ENCODE peak calls at places on chromosomes 13 and 19, in nine cellular contexts. One of them, this sample, is unnamed.

GRCh38 chr19:43578787-43579186 is 3.2 kb downstream of the PINLYP start:
- DNase-seq in PC-3: no peak
- DNase-seq in cardiac muscle cell: no peak
- DNase-seq in uterus: no peak
- DNase-seq in psoas muscle: no peak
- DNase-seq in CD8-positive, alpha-beta memory T cell: no peak
- DNase-seq in HCT116: no peak
- DNase-seq in endodermal cell: no peak
- DNase-seq in tibial artery: no peak
- DNase-seq in this sample: no peak

GRCh38 chr13:20495087-20496023 is 30.3 kb downstream of the CRYL1 start:
- DNase-seq in endodermal cell: peak; percentile 83
- DNase-seq in cardiac muscle cell: peak; percentile 78
- DNase-seq in psoas muscle: no peak
- DNase-seq in tibial artery: peak; percentile 78
- DNase-seq in HCT116: peak; percentile 50
- DNase-seq in uterus: peak; percentile 43
- DNase-seq in CD8-positive, alpha-beta memory T cell: peak; percentile 70
- DNase-seq in PC-3: peak; percentile 90
- DNase-seq in this sample: peak; percentile 31

GRCh38 chr13:114097504-114097892 is 34.9 kb downstream of the RASA3 start:
- DNase-seq in HCT116: no peak
- DNase-seq in tibial artery: no peak
- DNase-seq in CD8-positive, alpha-beta memory T cell: no peak
- DNase-seq in cardiac muscle cell: no peak
- DNase-seq in uterus: no peak
- DNase-seq in endodermal cell: no peak
- DNase-seq in psoas muscle: no peak
- DNase-seq in PC-3: no peak
- DNase-seq in this sample: no peak

GRCh38 chr13:95236774-95237173 is 64.5 kb downstream of the ABCC4 start:
- DNase-seq in cardiac muscle cell: no peak
- DNase-seq in uterus: no peak
- DNase-seq in tibial artery: no peak
- DNase-seq in CD8-positive, alpha-beta memory T cell: no peak
- DNase-seq in endodermal cell: no peak
- DNase-seq in HCT116: no peak
- DNase-seq in psoas muscle: no peak
- DNase-seq in PC-3: no peak
- DNase-seq in this sample: no peak

GRCh38 chr19:45470147-45471081 is 2.6 kb downstream of the FOSB start:
- DNase-seq in tibial artery: peak; percentile 46
- DNase-seq in CD8-positive, alpha-beta memory T cell: peak; percentile 20
- DNase-seq in uterus: peak; percentile 48
- DNase-seq in cardiac muscle cell: peak; percentile 61
- DNase-seq in endodermal cell: no peak
- DNase-seq in psoas muscle: peak; percentile 63
- DNase-seq in HCT116: no peak
- DNase-seq in PC-3: peak; percentile 84
- DNase-seq in this sample: no peak

GRCh38 chr19:38665219-38665931 is 17.9 kb downstream of the ACTN4 start:
- DNase-seq in cardiac muscle cell: no peak
- DNase-seq in psoas muscle: peak; percentile 24
- DNase-seq in HCT116: no peak
- DNase-seq in uterus: no peak
- DNase-seq in CD8-positive, alpha-beta memory T cell: no peak
- DNase-seq in PC-3: no peak
- DNase-seq in endodermal cell: no peak
- DNase-seq in tibial artery: no peak
- DNase-seq in this sample: no peak

GRCh38 chr19:2291185-2291751 is 9.3 kb upstream of the PEAK3 start:
- DNase-seq in tibial artery: no peak
- DNase-seq in endodermal cell: peak; percentile 90
- DNase-seq in CD8-positive, alpha-beta memory T cell: no peak
- DNase-seq in cardiac muscle cell: no peak
- DNase-seq in uterus: no peak
- DNase-seq in PC-3: no peak
- DNase-seq in psoas muscle: no peak
- DNase-seq in HCT116: no peak
- DNase-seq in this sample: no peak

GRCh38 chr19:40724848-40725247 is 7.9 kb downstream of the ITPKC start:
- DNase-seq in endodermal cell: no peak
- DNase-seq in tibial artery: no peak
- DNase-seq in CD8-positive, alpha-beta memory T cell: no peak
- DNase-seq in uterus: no peak
- DNase-seq in PC-3: no peak
- DNase-seq in cardiac muscle cell: no peak
- DNase-seq in psoas muscle: no peak
- DNase-seq in HCT116: no peak
- DNase-seq in this sample: no peak

GRCh38 chr13:107192289-107192688 is 624.4 kb upstream of the ARGLU1 start:
- DNase-seq in CD8-positive, alpha-beta memory T cell: no peak
- DNase-seq in tibial artery: no peak
- DNase-seq in PC-3: no peak
- DNase-seq in HCT116: no peak
- DNase-seq in endodermal cell: peak; percentile 58
- DNase-seq in psoas muscle: no peak
- DNase-seq in cardiac muscle cell: no peak
- DNase-seq in uterus: no peak
- DNase-seq in this sample: no peak

GRCh38 chr19:48724796-48725753 is 5.5 kb upstream of the MAMSTR start:
- DNase-seq in PC-3: peak; percentile 50
- DNase-seq in endodermal cell: peak; percentile 69
- DNase-seq in uterus: peak; percentile 69
- DNase-seq in psoas muscle: peak; percentile 65
- DNase-seq in HCT116: peak; percentile 72
- DNase-seq in cardiac muscle cell: peak; percentile 98
- DNase-seq in tibial artery: no peak
- DNase-seq in CD8-positive, alpha-beta memory T cell: peak; percentile 67
- DNase-seq in this sample: no peak

GRCh38 chr19:4406626-4407025 is 4.2 kb downstream of the CHAF1A start:
- DNase-seq in cardiac muscle cell: no peak
- DNase-seq in endodermal cell: peak; percentile 44
- DNase-seq in tibial artery: no peak
- DNase-seq in CD8-positive, alpha-beta memory T cell: no peak
- DNase-seq in HCT116: no peak
- DNase-seq in psoas muscle: no peak
- DNase-seq in uterus: no peak
- DNase-seq in PC-3: no peak
- DNase-seq in this sample: no peak

GRCh38 chr19:16258440-16258903 is 60.8 kb downstream of the AP1M1 start:
- DNase-seq in endodermal cell: no peak
- DNase-seq in tibial artery: peak; percentile 74
- DNase-seq in cardiac muscle cell: peak; percentile 43
- DNase-seq in CD8-positive, alpha-beta memory T cell: no peak
- DNase-seq in PC-3: no peak
- DNase-seq in uterus: peak; percentile 46
- DNase-seq in psoas muscle: peak; percentile 86
- DNase-seq in HCT116: no peak
- DNase-seq in this sample: no peak

GRCh38 chr13:73038064-73038463 is 20.7 kb upstream of the KLF5 start:
- DNase-seq in HCT116: no peak
- DNase-seq in CD8-positive, alpha-beta memory T cell: no peak
- DNase-seq in endodermal cell: no peak
- DNase-seq in tibial artery: no peak
- DNase-seq in cardiac muscle cell: no peak
- DNase-seq in uterus: no peak
- DNase-seq in PC-3: no peak
- DNase-seq in psoas muscle: no peak
- DNase-seq in this sample: no peak
- H3K4me1 ChIP-seq in HCT116: no peaks in the 10 kb centered on the region
- H3K4me1 ChIP-seq in CD8-positive, alpha-beta memory T cell: no peaks in the 10 kb centered on the region
- H3K4me1 ChIP-seq in endodermal cell: peaks cover 26% of the 10 kb centered on the region
- H3K4me1 ChIP-seq in tibial artery: no peaks in the 10 kb centered on the region
- H3K4me1 ChIP-seq in cardiac muscle cell: no peaks in the 10 kb centered on the region
- H3K4me1 ChIP-seq in uterus: no peaks in the 10 kb centered on the region
- H3K4me1 ChIP-seq in PC-3: peaks cover 8% of the 10 kb centered on the region
- H3K4me1 ChIP-seq in psoas muscle: no peaks in the 10 kb centered on the region
- H3K4me1 ChIP-seq in this sample: no peaks in the 10 kb centered on the region

DNA sequence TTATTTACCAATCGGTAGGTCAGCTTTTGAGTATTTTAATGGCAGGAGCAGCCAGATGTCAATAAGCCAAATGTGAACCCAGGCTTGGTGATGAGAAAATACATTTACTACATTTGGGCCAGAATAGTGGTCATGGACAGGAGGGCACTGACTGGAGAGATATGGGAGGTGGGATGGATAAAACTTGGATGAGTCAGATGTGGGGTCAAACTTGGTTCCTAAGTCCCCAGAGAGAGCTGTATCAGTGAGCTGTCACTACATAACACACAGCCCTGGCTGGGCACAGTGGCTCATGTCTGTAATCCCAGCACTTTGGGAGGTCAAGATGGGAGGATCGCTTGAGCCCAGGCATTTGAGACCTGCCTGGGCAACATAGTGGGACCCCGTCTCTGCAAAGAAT is 51.7 kb upstream of the EHD2 start:
- DNase-seq in tibial artery: no peak
- DNase-seq in CD8-positive, alpha-beta memory T cell: no peak
- DNase-seq in cardiac muscle cell: peak; percentile 24
- DNase-seq in endodermal cell: no peak
- DNase-seq in HCT116: no peak
- DNase-seq in psoas muscle: peak; percentile 38
- DNase-seq in uterus: no peak
- DNase-seq in PC-3: no peak
- DNase-seq in this sample: no peak
- H3K27ac ChIP-seq in tibial artery: peak overlapping the region; percentile 60
- H3K27ac ChIP-seq in CD8-positive, alpha-beta memory T cell: no peak overlapping the region
- H3K27ac ChIP-seq in cardiac muscle cell: no peak overlapping the region
- H3K27ac ChIP-seq in endodermal cell: no peak overlapping the region
- H3K27ac ChIP-seq in HCT116: no peak overlapping the region
- H3K27ac ChIP-seq in psoas muscle: peak overlapping the region; percentile 91
- H3K27ac ChIP-seq in uterus: peak overlapping the region; percentile 99
- H3K27ac ChIP-seq in PC-3: peak overlapping the region; percentile 99
- H3K27ac ChIP-seq in this sample: no peak overlapping the region

GRCh38 chr19:56149656-56150038 is 8.6 kb downstream of the ZNF444 start:
- DNase-seq in cardiac muscle cell: no peak
- DNase-seq in tibial artery: no peak
- DNase-seq in uterus: no peak
- DNase-seq in endodermal cell: no peak
- DNase-seq in HCT116: no peak
- DNase-seq in PC-3: no peak
- DNase-seq in psoas muscle: no peak
- DNase-seq in CD8-positive, alpha-beta memory T cell: no peak
- DNase-seq in this sample: no peak
- H3K4me1 ChIP-seq in cardiac muscle cell: no peaks in the 10 kb centered on the region
- H3K4me1 ChIP-seq in tibial artery: no peaks in the 10 kb centered on the region
- H3K4me1 ChIP-seq in uterus: no peaks in the 10 kb centered on the region
- H3K4me1 ChIP-seq in endodermal cell: no peaks in the 10 kb centered on the region
- H3K4me1 ChIP-seq in HCT116: no peaks in the 10 kb centered on the region
- H3K4me1 ChIP-seq in PC-3: no peaks in the 10 kb centered on the region
- H3K4me1 ChIP-seq in psoas muscle: peaks cover 20% of the 10 kb centered on the region
- H3K4me1 ChIP-seq in CD8-positive, alpha-beta memory T cell: no peaks in the 10 kb centered on the region
- H3K4me1 ChIP-seq in this sample: peaks cover 3% of the 10 kb centered on the region

DNA sequence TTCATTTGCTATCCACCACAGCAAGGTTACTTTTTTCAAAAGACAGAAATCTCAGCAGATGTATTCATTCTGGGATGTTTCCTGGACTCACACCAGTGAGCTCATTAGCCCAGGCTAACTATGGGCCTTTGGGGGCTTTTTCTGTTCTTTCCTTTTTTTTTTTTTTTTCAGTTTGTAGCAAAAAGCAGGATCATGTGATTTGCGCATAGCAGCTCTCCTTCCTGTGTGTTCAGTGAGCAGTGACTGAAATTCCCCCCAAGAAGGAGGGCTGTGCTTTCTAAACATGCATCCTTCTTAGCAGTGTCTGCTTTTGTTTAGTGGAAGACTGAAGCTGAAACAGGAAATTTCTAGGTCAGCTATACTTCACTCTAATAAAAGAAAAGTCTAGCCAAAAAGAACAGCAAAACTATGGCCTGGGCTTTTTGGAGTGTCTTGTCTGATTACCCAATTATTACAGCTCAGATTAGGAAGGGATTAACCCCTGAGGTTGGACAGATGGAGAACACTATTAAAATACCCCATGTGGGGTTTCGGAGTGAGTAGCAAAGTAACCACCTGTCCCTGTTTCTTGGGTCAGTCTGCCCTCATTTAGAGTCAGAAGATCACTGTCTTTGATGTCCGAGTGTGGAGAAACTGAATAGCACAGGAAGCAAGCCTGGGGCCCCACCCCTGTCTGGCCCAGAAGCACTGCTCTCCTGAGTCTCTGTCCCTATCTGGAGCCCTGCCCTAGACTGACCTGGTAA is 8.9 kb upstream of the AMER2 start:
- DNase-seq in psoas muscle: no peak
- DNase-seq in PC-3: no peak
- DNase-seq in cardiac muscle cell: no peak
- DNase-seq in uterus: no peak
- DNase-seq in HCT116: no peak
- DNase-seq in endodermal cell: no peak
- DNase-seq in CD8-positive, alpha-beta memory T cell: no peak
- DNase-seq in tibial artery: no peak
- DNase-seq in this sample: no peak
- H3K27ac ChIP-seq in psoas muscle: no peak overlapping the region
- H3K27ac ChIP-seq in PC-3: no peak overlapping the region
- H3K27ac ChIP-seq in cardiac muscle cell: no peak overlapping the region
- H3K27ac ChIP-seq in uterus: no peak overlapping the region
- H3K27ac ChIP-seq in HCT116: no peak overlapping the region
- H3K27ac ChIP-seq in endodermal cell: peak overlapping the region; percentile 69
- H3K27ac ChIP-seq in CD8-positive, alpha-beta memory T cell: no peak overlapping the region
- H3K27ac ChIP-seq in tibial artery: no peak overlapping the region
- H3K27ac ChIP-seq in this sample: no peak overlapping the region

DNA sequence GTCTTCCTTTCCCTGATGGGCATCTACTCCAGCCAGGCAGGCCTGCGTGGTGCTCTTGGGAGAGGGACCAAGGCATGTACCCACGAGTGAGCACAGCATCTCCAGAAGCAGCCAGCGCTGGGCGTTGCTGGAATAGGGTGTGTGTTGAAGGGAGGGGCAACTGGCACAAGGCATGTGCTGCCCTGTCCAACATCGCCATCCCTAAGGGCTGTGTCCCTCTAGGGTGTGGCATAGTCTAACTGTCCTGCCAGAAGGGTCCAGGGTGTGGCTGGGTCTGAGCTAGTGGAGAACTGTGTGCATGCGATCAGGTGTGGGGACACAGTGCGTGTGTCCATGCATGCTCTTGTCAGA is 2.8 kb downstream of the NOTCH3 start:
- DNase-seq in psoas muscle: no peak
- DNase-seq in CD8-positive, alpha-beta memory T cell: no peak
- DNase-seq in PC-3: peak; percentile 8
- DNase-seq in cardiac muscle cell: no peak
- DNase-seq in endodermal cell: no peak
- DNase-seq in uterus: no peak
- DNase-seq in tibial artery: peak; percentile 54
- DNase-seq in HCT116: no peak
- DNase-seq in this sample: no peak
- H3K4me1 ChIP-seq in psoas muscle: peaks cover 7% of the 10 kb centered on the region
- H3K4me1 ChIP-seq in CD8-positive, alpha-beta memory T cell: no peaks in the 10 kb centered on the region
- H3K4me1 ChIP-seq in PC-3: peaks cover 25% of the 10 kb centered on the region
- H3K4me1 ChIP-seq in cardiac muscle cell: no peaks in the 10 kb centered on the region
- H3K4me1 ChIP-seq in endodermal cell: no peaks in the 10 kb centered on the region
- H3K4me1 ChIP-seq in uterus: no peaks in the 10 kb centered on the region
- H3K4me1 ChIP-seq in tibial artery: peaks cover 56% of the 10 kb centered on the region
- H3K4me1 ChIP-seq in HCT116: peaks cover 24% of the 10 kb centered on the region
- H3K4me1 ChIP-seq in this sample: peaks cover 9% of the 10 kb centered on the region

DNA sequence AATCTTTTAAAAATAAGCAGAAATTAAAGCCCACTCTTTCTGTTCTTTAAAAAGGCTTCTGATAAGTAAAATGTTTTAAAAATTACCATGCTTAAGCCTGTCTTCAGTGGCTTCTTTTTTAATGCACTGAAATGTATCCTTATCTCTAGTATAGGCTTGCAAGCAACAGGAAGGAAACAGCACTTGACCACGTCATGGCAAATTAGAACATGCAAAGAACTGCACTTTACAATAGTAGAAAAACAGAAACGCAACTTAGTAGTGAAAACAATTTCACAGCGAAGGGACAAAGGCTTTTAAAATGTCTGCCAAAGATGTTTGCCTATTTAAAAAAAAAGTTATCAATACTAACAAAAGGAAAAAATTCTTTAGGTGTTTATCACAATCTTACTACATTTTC is 36.3 kb downstream of the ELF1 start:
- DNase-seq in PC-3: no peak
- DNase-seq in HCT116: no peak
- DNase-seq in CD8-positive, alpha-beta memory T cell: peak; percentile 81
- DNase-seq in endodermal cell: no peak
- DNase-seq in tibial artery: peak; percentile 54
- DNase-seq in cardiac muscle cell: peak; percentile 94
- DNase-seq in uterus: no peak
- DNase-seq in psoas muscle: no peak
- DNase-seq in this sample: no peak
- H3K27ac ChIP-seq in PC-3: no peak overlapping the region
- H3K27ac ChIP-seq in HCT116: no peak overlapping the region
- H3K27ac ChIP-seq in CD8-positive, alpha-beta memory T cell: peak overlapping the region; percentile 81
- H3K27ac ChIP-seq in endodermal cell: no peak overlapping the region
- H3K27ac ChIP-seq in tibial artery: peak overlapping the region; percentile 49
- H3K27ac ChIP-seq in cardiac muscle cell: peak overlapping the region; percentile 61
- H3K27ac ChIP-seq in uterus: peak overlapping the region; percentile 58
- H3K27ac ChIP-seq in psoas muscle: peak overlapping the region; percentile 61
- H3K27ac ChIP-seq in this sample: no peak overlapping the region

This sample was measured in iPS DF 6.9.